ENCODE peak calls at places on chromosomes 16 and 17, in six cellular contexts. C, H, T, V, E and G are unnamed samples.

GRCh38 chr17:77313831-77314230 is 173.1 kb downstream of the SEC14L1 start:
- DNase-seq in T (no peak), E (no peak), H (no peak), C (peak; percentile 50), V (no peak), G (no peak)

GRCh38 chr16:4869147-4869790 is 22.0 kb downstream of the UBN1 start:
- DNase-seq in C (no peak), H (no peak), V (no peak), E (no peak), T (no peak), G (no peak)

GRCh38 chr16:70151391-70151790 is 22.2 kb upstream of the CLEC18C start:
- DNase-seq in H (no peak), T (no peak), E (no peak), V (no peak), C (no peak), G (no peak)

GRCh38 chr17:21140911-21141310 is 14.1 kb downstream of the DHRS7B start:
- DNase-seq in V (no peak), C (no peak), T (peak; percentile 77), E (no peak), H (peak; percentile 41), G (no peak)

GRCh38 chr16:31181102-31181830 is 1.3 kb downstream of the FUS start:
- DNase-seq in V (no peak), E (no peak), C (peak; percentile 70), H (peak; percentile 48), T (no peak), G (peak; percentile 56)

GRCh38 chr17:19573075-19573474 is 39.4 kb downstream of the SLC47A1 start:
- DNase-seq in E (no peak), H (no peak), T (no peak), C (no peak), V (peak; percentile 18), G (no peak)

GRCh38 chr17:54891176-54891821 is 9.4 kb upstream of the TOM1L1 start:
- DNase-seq in C (no peak), V (peak; percentile 48), E (peak; percentile 14), H (peak; percentile 32), T (peak; percentile 11), G (peak; percentile 63)

GRCh38 chr17:26809033-26809432 is 484.9 kb upstream of the WSB1 start:
- DNase-seq in V (peak; percentile 12), T (peak; percentile 10), C (no peak), E (no peak), H (no peak), G (no peak)

GRCh38 chr17:79749156-79749815 is 18.5 kb downstream of the ENPP7 start:
- DNase-seq in C (no peak), T (no peak), E (peak; percentile 58), H (no peak), V (peak; percentile 32), G (peak; percentile 27)

GRCh38 chr17:10384175-10384574 is 11.4 kb upstream of the MYH13 start:
- DNase-seq in E (no peak), C (no peak), T (no peak), H (no peak), V (no peak), G (peak; percentile 41)

GRCh38 chr16:64615647-64616280 is 506.1 kb downstream of the CDH11 start:
- DNase-seq in E (no peak), V (no peak), C (no peak), T (no peak), H (no peak), G (peak; percentile 17)

GRCh38 chr16:68450741-68451140 is 2.4 kb upstream of the SMPD3 start:
- DNase-seq in V (no peak), E (no peak), C (no peak), H (no peak), T (no peak), G (no peak)

GRCh38 chr16:53282975-53283946 is 151.0 kb upstream of the RBL2 start:
- DNase-seq in V (peak; percentile 18), T (peak; percentile 20), E (peak; percentile 21), H (peak; percentile 47), C (no peak), G (no peak)

GRCh38 chr17:36972186-36972686 is 23.5 kb downstream of the AATF start:
- DNase-seq in C (no peak), V (no peak), H (no peak), E (no peak), T (no peak), G (no peak)

GRCh38 chr16:14527411-14528044 is 102.5 kb downstream of the PARN start:
- DNase-seq in H (no peak), V (peak; percentile 37), T (no peak), E (no peak), C (peak; percentile 74), G (no peak)

GRCh38 chr16:56191807-56192643 is 736 bp downstream of the GNAO1 start:
- DNase-seq in V (no peak), E (no peak), T (no peak), H (no peak), C (no peak), G (peak; percentile 16)

GRCh38 chr17:64161380-64161779 is 31.4 kb upstream of the ERN1 start:
- DNase-seq in V (no peak), H (no peak), E (no peak), T (no peak), C (no peak), G (no peak)

GRCh38 chr17:21711182-21711581 is 18.9 kb downstream of the KCNJ18 start:
- DNase-seq in V (no peak), H (no peak), T (no peak), E (no peak), C (no peak), G (no peak)

GRCh38 chr16:83661656-83662055 is 146.1 kb upstream of the HSBP1 start:
- DNase-seq in H (no peak), C (no peak), T (no peak), V (no peak), E (no peak), G (no peak)

GRCh38 chr17:16293918-16294317 is 59.4 kb downstream of the CENPV start:
- DNase-seq in E (no peak), H (no peak), V (no peak), C (peak; percentile 36), T (no peak), G (no peak)

GRCh38 chr17:77142689-77143088 is 1.9 kb downstream of the SEC14L1 start:
- DNase-seq in T (no peak), E (no peak), C (peak; percentile 8), V (no peak), H (peak; percentile 33), G (no peak)

GRCh38 chr17:72005332-72006163 is 115.3 kb upstream of the SOX9 start:
- DNase-seq in H (no peak), V (no peak), T (peak; percentile 77), E (no peak), C (no peak), G (no peak)

GRCh38 chr16:52825882-52826281 is 226.8 kb downstream of the CHD9NB start:
- DNase-seq in H (no peak), C (no peak), T (no peak), V (no peak), E (no peak), G (peak; percentile 20)

DNA sequence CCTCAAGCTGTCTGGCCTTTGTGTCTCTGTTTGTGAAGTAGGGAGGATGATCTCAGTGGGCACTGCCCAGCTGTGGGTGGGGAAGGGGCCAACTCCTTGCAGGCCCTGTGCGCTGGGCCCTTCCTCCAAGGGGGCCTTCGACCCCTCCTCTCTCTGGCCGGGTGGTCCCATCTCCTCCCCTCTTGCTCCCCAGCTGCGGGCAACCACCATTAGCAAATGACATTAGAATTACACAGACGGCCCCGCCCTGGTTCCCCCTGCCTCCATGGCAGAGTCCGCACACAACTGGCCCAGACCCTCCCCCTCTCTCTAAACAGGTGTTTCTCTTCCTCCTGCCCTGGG is 2.5 kb upstream of the SLC6A4 start:
- DNase-seq in C (no peak), V (no peak), E (no peak), T (no peak), H (no peak), G (no peak)
- H3K4me3 ChIP-seq in C (no peak overlapping the region), V (no peak overlapping the region), E (no peak overlapping the region), T (no peak overlapping the region), H (no peak overlapping the region), G (no peak overlapping the region)

GRCh38 chr16:86584071-86584685 is 5.8 kb downstream of the FOXL1 start:
- DNase-seq in V (no peak), C (no peak), H (no peak), E (no peak), T (no peak), G (no peak)

GRCh38 chr16:86580063-86580797 is 1.9 kb downstream of the FOXL1 start:
- DNase-seq in V (no peak), T (no peak), C (no peak), H (no peak), E (no peak), G (no peak)

GRCh38 chr16:86580798-86581185 is 2.4 kb downstream of the FOXL1 start:
- DNase-seq in H (no peak), E (no peak), T (no peak), C (no peak), V (no peak), G (no peak)

GRCh38 chr16:86579268-86580062 is 1.1 kb downstream of the FOXL1 start:
- DNase-seq in C (no peak), T (no peak), V (no peak), H (no peak), E (no peak), G (no peak)

DNA sequence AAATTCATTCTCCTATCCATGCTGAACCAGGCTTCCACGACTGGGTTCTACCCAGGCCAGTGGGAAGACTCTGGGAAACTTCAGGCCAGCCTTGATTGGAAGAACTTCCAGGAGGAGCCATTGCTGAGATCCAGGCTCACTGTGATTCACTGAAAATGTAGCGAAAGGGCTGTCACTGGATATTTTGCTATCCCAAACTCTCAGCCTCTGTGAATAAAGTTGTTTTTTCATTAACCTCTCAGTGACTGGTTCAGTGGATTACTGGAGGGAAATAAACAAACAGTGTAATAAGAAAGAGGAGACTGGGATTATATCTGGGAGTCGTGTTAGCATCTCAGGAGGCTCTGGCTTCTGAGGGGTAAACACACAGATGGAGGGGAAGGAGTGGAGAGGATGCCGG is 3.1 kb downstream of the FOXL1 start:
- DNase-seq in H (no peak), T (no peak), E (no peak), V (no peak), C (no peak), G (no peak)
- H3K4me3 ChIP-seq in H (no peak overlapping the region), T (no peak overlapping the region), E (no peak overlapping the region), V (no peak overlapping the region), C (no peak overlapping the region), G (no peak overlapping the region)

GRCh38 chr17:42142371-42142896 is 12.4 kb downstream of the RAB5C start:
- DNase-seq in E (no peak), H (no peak), V (no peak), C (no peak), T (no peak), G (no peak)
- H3K4me3 ChIP-seq in E (no peak overlapping the region), H (no peak overlapping the region), V (no peak overlapping the region), C (no peak overlapping the region), T (no peak overlapping the region), G (no peak overlapping the region)

GRCh38 chr17:38419508-38419981 is 8.7 kb upstream of the ARHGAP23 start:
- DNase-seq in V (no peak), H (peak; percentile 30), T (no peak), E (no peak), C (no peak), G (no peak)

GRCh38 chr17:38417210-38417951 is 10.9 kb upstream of the ARHGAP23 start:
- DNase-seq in C (peak; percentile 72), V (no peak), H (peak; percentile 56), E (no peak), T (peak; percentile 19), G (no peak)

GRCh38 chr17:38418069-38418692 is 10.1 kb upstream of the ARHGAP23 start:
- DNase-seq in C (no peak), V (no peak), H (no peak), T (no peak), E (no peak), G (no peak)

GRCh38 chr17:38420518-38420917 is 7.7 kb upstream of the ARHGAP23 start:
- DNase-seq in H (no peak), E (no peak), V (no peak), C (no peak), T (no peak), G (no peak)

GRCh38 chr17:38418693-38419507 is 9.4 kb upstream of the ARHGAP23 start:
- DNase-seq in T (no peak), V (no peak), E (no peak), H (peak; percentile 43), C (no peak), G (no peak)
- H3K4me3 ChIP-seq in T (no peak overlapping the region), V (peak overlapping the region; percentile 20), E (peak overlapping the region; percentile 23), H (peak overlapping the region; percentile 60), C (peak overlapping the region; percentile 50), G (no peak overlapping the region)